ENCODE peak calls at places on chromosomes 2 and 18, in five cellular contexts. One of them, this sample, is unnamed.

GRCh38 chr2:158463496-158464095 is 6.8 kb downstream of the PKP4 start:
- DNase-seq in astrocyte of the cerebellum: no peak
- DNase-seq in body of pancreas: no peak
- DNase-seq in foreskin fibroblast: peak; percentile 10
- DNase-seq in kidney: no peak
- DNase-seq in this sample: no peak

GRCh38 chr2:229489016-229489415 is 217.9 kb upstream of the PID1 start:
- DNase-seq in foreskin fibroblast: peak; percentile 49
- DNase-seq in kidney: no peak
- DNase-seq in astrocyte of the cerebellum: peak; percentile 35
- DNase-seq in body of pancreas: no peak
- DNase-seq in this sample: no peak

GRCh38 chr2:24472416-24472815 is 18.6 kb upstream of the NCOA1 start:
- DNase-seq in body of pancreas: no peak
- DNase-seq in foreskin fibroblast: no peak
- DNase-seq in kidney: no peak
- DNase-seq in astrocyte of the cerebellum: no peak
- DNase-seq in this sample: no peak

GRCh38 chr18:40004246-40004645 is 1950.8 kb upstream of the PIK3C3 start:
- DNase-seq in kidney: no peak
- DNase-seq in astrocyte of the cerebellum: no peak
- DNase-seq in foreskin fibroblast: no peak
- DNase-seq in body of pancreas: no peak
- DNase-seq in this sample: no peak

GRCh38 chr18:36811430-36811829 is 17.4 kb downstream of the TPGS2 start:
- DNase-seq in astrocyte of the cerebellum: no peak
- DNase-seq in kidney: no peak
- DNase-seq in foreskin fibroblast: no peak
- DNase-seq in body of pancreas: no peak
- DNase-seq in this sample: no peak

GRCh38 chr18:77138270-77138669 is 5.7 kb upstream of the MBP start:
- DNase-seq in astrocyte of the cerebellum: no peak
- DNase-seq in foreskin fibroblast: peak; percentile 16
- DNase-seq in kidney: no peak
- DNase-seq in body of pancreas: peak; percentile 75
- DNase-seq in this sample: no peak

GRCh38 chr2:40358783-40359182 is 93.1 kb downstream of the SLC8A1 start:
- DNase-seq in body of pancreas: no peak
- DNase-seq in foreskin fibroblast: no peak
- DNase-seq in astrocyte of the cerebellum: no peak
- DNase-seq in kidney: no peak
- DNase-seq in this sample: no peak

GRCh38 chr2:128451084-128451483 is 132.4 kb upstream of the HS6ST1 start:
- DNase-seq in astrocyte of the cerebellum: no peak
- DNase-seq in body of pancreas: no peak
- DNase-seq in kidney: no peak
- DNase-seq in foreskin fibroblast: no peak
- DNase-seq in this sample: no peak

GRCh38 chr2:151302286-151302878 is 12.9 kb upstream of the NMI start:
- DNase-seq in foreskin fibroblast: no peak
- DNase-seq in kidney: no peak
- DNase-seq in astrocyte of the cerebellum: no peak
- DNase-seq in body of pancreas: no peak
- DNase-seq in this sample: no peak

GRCh38 chr2:63790913-63791312 is 50.8 kb upstream of the UGP2 start:
- DNase-seq in foreskin fibroblast: peak; percentile 92
- DNase-seq in body of pancreas: no peak
- DNase-seq in astrocyte of the cerebellum: peak; percentile 79
- DNase-seq in kidney: no peak
- DNase-seq in this sample: peak; percentile 50

GRCh38 chr18:62435435-62436031 is 87.3 kb upstream of the ZCCHC2 start:
- DNase-seq in astrocyte of the cerebellum: no peak
- DNase-seq in foreskin fibroblast: peak; percentile 9
- DNase-seq in kidney: no peak
- DNase-seq in body of pancreas: no peak
- DNase-seq in this sample: no peak

GRCh38 chr18:45384137-45384998 is 230.9 kb upstream of the SLC14A2 start:
- DNase-seq in kidney: no peak
- DNase-seq in foreskin fibroblast: peak; percentile 61
- DNase-seq in astrocyte of the cerebellum: peak; percentile 20
- DNase-seq in body of pancreas: peak; percentile 68
- DNase-seq in this sample: no peak

GRCh38 chr2:230496891-230497290 is 80.9 kb downstream of the SP100 start:
- DNase-seq in body of pancreas: no peak
- DNase-seq in kidney: no peak
- DNase-seq in foreskin fibroblast: no peak
- DNase-seq in astrocyte of the cerebellum: no peak
- DNase-seq in this sample: no peak

GRCh38 chr18:28766721-28767120 is 589.8 kb upstream of the CDH2 start:
- DNase-seq in body of pancreas: no peak
- DNase-seq in astrocyte of the cerebellum: no peak
- DNase-seq in foreskin fibroblast: peak; percentile 18
- DNase-seq in kidney: no peak
- DNase-seq in this sample: no peak

GRCh38 chr2:46367286-46367685 is 70.1 kb downstream of the EPAS1 start:
- DNase-seq in astrocyte of the cerebellum: no peak
- DNase-seq in body of pancreas: no peak
- DNase-seq in kidney: no peak
- DNase-seq in foreskin fibroblast: no peak
- DNase-seq in this sample: no peak

GRCh38 chr2:20067992-20068727 is 16.7 kb upstream of the LAPTM4A start:
- DNase-seq in kidney: no peak
- DNase-seq in body of pancreas: no peak
- DNase-seq in foreskin fibroblast: peak; percentile 92
- DNase-seq in astrocyte of the cerebellum: peak; percentile 88
- DNase-seq in this sample: no peak

GRCh38 chr2:17869128-17869527 is 9.3 kb upstream of the KCNS3 start:
- DNase-seq in body of pancreas: no peak
- DNase-seq in kidney: no peak
- DNase-seq in astrocyte of the cerebellum: no peak
- DNase-seq in foreskin fibroblast: peak; percentile 19
- DNase-seq in this sample: no peak

GRCh38 chr18:35817604-35818352 is 154.7 kb upstream of the RMP24 start:
- DNase-seq in body of pancreas: no peak
- DNase-seq in foreskin fibroblast: no peak
- DNase-seq in kidney: no peak
- DNase-seq in astrocyte of the cerebellum: no peak
- DNase-seq in this sample: no peak

GRCh38 chr2:234839285-234839684 is 112.5 kb upstream of the SH3BP4 start:
- DNase-seq in foreskin fibroblast: no peak
- DNase-seq in body of pancreas: no peak
- DNase-seq in kidney: no peak
- DNase-seq in astrocyte of the cerebellum: no peak
- DNase-seq in this sample: no peak

GRCh38 chr2:216942016-216942415 is 82.2 kb upstream of the TNP1 start:
- DNase-seq in body of pancreas: no peak
- DNase-seq in kidney: no peak
- DNase-seq in foreskin fibroblast: no peak
- DNase-seq in astrocyte of the cerebellum: no peak
- DNase-seq in this sample: no peak
- TF ChIP-seq CTCF in body of pancreas: no peak
- TF ChIP-seq CTCF in kidney: no peak
- TF ChIP-seq CTCF in foreskin fibroblast: no peak
- TF ChIP-seq CTCF in astrocyte of the cerebellum: no peak
- TF ChIP-seq CTCF in this sample: no peak

GRCh38 chr2:32946314-32947075 is at the start of gene LTBP1:
- DNase-seq in kidney: peak; percentile 90
- DNase-seq in foreskin fibroblast: peak; percentile 91
- DNase-seq in body of pancreas: peak; percentile 53
- DNase-seq in astrocyte of the cerebellum: peak; percentile 35
- DNase-seq in this sample: no peak

GRCh38 chr2:32945286-32945685 is 1.5 kb upstream of the LTBP1 start:
- DNase-seq in astrocyte of the cerebellum: no peak
- DNase-seq in body of pancreas: no peak
- DNase-seq in foreskin fibroblast: no peak
- DNase-seq in kidney: no peak
- DNase-seq in this sample: no peak

GRCh38 chr2:32947484-32948143 is 861 bp downstream of the LTBP1 start:
- DNase-seq in body of pancreas: peak; percentile 27
- DNase-seq in kidney: peak; percentile 76
- DNase-seq in astrocyte of the cerebellum: peak; percentile 28
- DNase-seq in foreskin fibroblast: peak; percentile 72
- DNase-seq in this sample: no peak

GRCh38 chr2:32947076-32947483 is 327 bp downstream of the LTBP1 start:
- DNase-seq in foreskin fibroblast: peak; percentile 43
- DNase-seq in kidney: peak; percentile 76
- DNase-seq in body of pancreas: no peak
- DNase-seq in astrocyte of the cerebellum: no peak
- DNase-seq in this sample: no peak

GRCh38 chr2:32948266-32948665 is 1.5 kb downstream of the LTBP1 start:
- DNase-seq in body of pancreas: no peak
- DNase-seq in kidney: no peak
- DNase-seq in foreskin fibroblast: no peak
- DNase-seq in astrocyte of the cerebellum: no peak
- DNase-seq in this sample: no peak
- H3K4me3 ChIP-seq in body of pancreas: no peak overlapping the region
- H3K4me3 ChIP-seq in kidney: no peak overlapping the region
- H3K4me3 ChIP-seq in foreskin fibroblast: peak overlapping the region; percentile 69
- H3K4me3 ChIP-seq in astrocyte of the cerebellum: peak overlapping the region; percentile 61
- H3K4me3 ChIP-seq in this sample: no peak overlapping the region

GRCh38 chr2:149861034-149861433 is 273.5 kb upstream of the MMADHC start:
- DNase-seq in kidney: no peak
- DNase-seq in body of pancreas: no peak
- DNase-seq in astrocyte of the cerebellum: no peak
- DNase-seq in foreskin fibroblast: no peak
- DNase-seq in this sample: no peak
- TF ChIP-seq CTCF in kidney: no peak
- TF ChIP-seq CTCF in body of pancreas: no peak
- TF ChIP-seq CTCF in astrocyte of the cerebellum: no peak
- TF ChIP-seq CTCF in foreskin fibroblast: no peak
- TF ChIP-seq CTCF in this sample: no peak

GRCh38 chr2:144520718-144521487 is 984 bp upstream of the ZEB2 start:
- DNase-seq in kidney: no peak
- DNase-seq in body of pancreas: no peak
- DNase-seq in astrocyte of the cerebellum: no peak
- DNase-seq in foreskin fibroblast: peak; percentile 91
- DNase-seq in this sample: no peak
- H3K4me3 ChIP-seq in kidney: peak overlapping the region; percentile 53
- H3K4me3 ChIP-seq in body of pancreas: no peak overlapping the region
- H3K4me3 ChIP-seq in astrocyte of the cerebellum: peak overlapping the region; percentile 73
- H3K4me3 ChIP-seq in foreskin fibroblast: peak overlapping the region; percentile 54
- H3K4me3 ChIP-seq in this sample: peak overlapping the region; percentile 50

GRCh38 chr18:79395761-79396404 is at the start of gene NFATC1:
- DNase-seq in body of pancreas: peak; percentile 62
- DNase-seq in foreskin fibroblast: peak; percentile 76
- DNase-seq in kidney: peak; percentile 91
- DNase-seq in astrocyte of the cerebellum: no peak
- DNase-seq in this sample: no peak

GRCh38 chr18:79395308-79395640 is 456 bp upstream of the NFATC1 start:
- DNase-seq in astrocyte of the cerebellum: no peak
- DNase-seq in body of pancreas: no peak
- DNase-seq in kidney: no peak
- DNase-seq in foreskin fibroblast: no peak
- DNase-seq in this sample: no peak

GRCh38 chr18:79397288-79397829 is 1.6 kb downstream of the NFATC1 start:
- DNase-seq in body of pancreas: no peak
- DNase-seq in foreskin fibroblast: no peak
- DNase-seq in kidney: peak; percentile 69
- DNase-seq in astrocyte of the cerebellum: no peak
- DNase-seq in this sample: no peak

GRCh38 chr18:79397830-79398761 is 2.4 kb downstream of the NFATC1 start:
- DNase-seq in astrocyte of the cerebellum: no peak
- DNase-seq in foreskin fibroblast: no peak
- DNase-seq in body of pancreas: no peak
- DNase-seq in kidney: peak; percentile 67
- DNase-seq in this sample: no peak

GRCh38 chr18:79396431-79397287 is 929 bp downstream of the NFATC1 start:
- DNase-seq in astrocyte of the cerebellum: no peak
- DNase-seq in body of pancreas: peak; percentile 49
- DNase-seq in kidney: peak; percentile 89
- DNase-seq in foreskin fibroblast: peak; percentile 69
- DNase-seq in this sample: no peak
- TF ChIP-seq CTCF in astrocyte of the cerebellum: peak; percentile 1
- TF ChIP-seq CTCF in body of pancreas: no peak
- TF ChIP-seq CTCF in kidney: peak; percentile 32
- TF ChIP-seq CTCF in foreskin fibroblast: peak; percentile 2
- TF ChIP-seq CTCF in this sample: no peak

GRCh38 chr2:240972636-240973521 is 25.5 kb upstream of the SNED1 start:
- DNase-seq in body of pancreas: peak; percentile 84
- DNase-seq in foreskin fibroblast: peak; percentile 84
- DNase-seq in kidney: peak; percentile 91
- DNase-seq in astrocyte of the cerebellum: no peak
- DNase-seq in this sample: no peak
- H3K4me3 ChIP-seq in body of pancreas: no peak overlapping the region
- H3K4me3 ChIP-seq in foreskin fibroblast: no peak overlapping the region
- H3K4me3 ChIP-seq in kidney: no peak overlapping the region
- H3K4me3 ChIP-seq in astrocyte of the cerebellum: no peak overlapping the region
- H3K4me3 ChIP-seq in this sample: no peak overlapping the region

GRCh38 chr2:86240251-86240650 is 41.0 kb downstream of the MRPL35 start:
- DNase-seq in body of pancreas: no peak
- DNase-seq in kidney: no peak
- DNase-seq in astrocyte of the cerebellum: no peak
- DNase-seq in foreskin fibroblast: no peak
- DNase-seq in this sample: no peak

GRCh38 chr2:86239326-86239725 is 40.1 kb downstream of the MRPL35 start:
- DNase-seq in kidney: no peak
- DNase-seq in body of pancreas: no peak
- DNase-seq in foreskin fibroblast: no peak
- DNase-seq in astrocyte of the cerebellum: no peak
- DNase-seq in this sample: no peak

GRCh38 chr2:86238354-86238753 is 39.1 kb downstream of the MRPL35 start:
- DNase-seq in body of pancreas: no peak
- DNase-seq in foreskin fibroblast: no peak
- DNase-seq in astrocyte of the cerebellum: no peak
- DNase-seq in kidney: no peak
- DNase-seq in this sample: no peak

GRCh38 chr2:86241611-86242010 is 42.4 kb downstream of the MRPL35 start:
- DNase-seq in kidney: no peak
- DNase-seq in astrocyte of the cerebellum: no peak
- DNase-seq in foreskin fibroblast: no peak
- DNase-seq in body of pancreas: no peak
- DNase-seq in this sample: no peak

DNA sequence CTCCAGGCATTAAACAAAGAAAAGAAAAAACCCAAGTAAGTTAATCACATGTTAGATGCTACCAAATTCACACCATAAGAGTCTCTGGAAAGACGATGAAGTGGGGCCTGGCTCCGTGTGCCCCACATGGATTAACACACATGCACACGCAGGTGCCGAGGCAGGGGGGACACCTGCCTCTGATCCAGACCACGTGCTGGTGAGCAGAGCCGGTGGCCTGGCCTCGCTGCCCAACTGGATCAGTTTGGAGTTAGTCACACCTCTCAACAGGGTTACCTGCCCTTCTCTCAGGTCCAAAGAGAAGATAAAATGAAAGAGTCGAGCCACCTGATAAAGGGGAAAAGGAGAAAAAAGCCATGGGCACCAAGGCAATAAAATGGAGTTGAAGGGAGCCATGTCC is 40.5 kb downstream of the MRPL35 start:
- DNase-seq in kidney: no peak
- DNase-seq in astrocyte of the cerebellum: no peak
- DNase-seq in foreskin fibroblast: no peak
- DNase-seq in body of pancreas: no peak
- DNase-seq in this sample: no peak
- TF ChIP-seq CTCF in kidney: no peak
- TF ChIP-seq CTCF in astrocyte of the cerebellum: no peak
- TF ChIP-seq CTCF in foreskin fibroblast: no peak
- TF ChIP-seq CTCF in body of pancreas: no peak
- TF ChIP-seq CTCF in this sample: no peak

This sample was measured in epithelial cell of proximal tubule.